ENCODE peak calls at places on chromosomes 16 and 17, in four cellular contexts. E, Z, N and F are unnamed samples.

GRCh38 chr17:27296427-27296979 is 2.6 kb downstream of the WSB1 start:
- DNase-seq in E (no peak), Z (no peak), N (peak), F (no peak)

GRCh38 chr17:70017112-70017511 is 57.9 kb upstream of the KCNJ16 start:
- DNase-seq in E (no peak), Z (no peak), N (no peak), F (no peak)

GRCh38 chr16:14181371-14182050 is 110.4 kb downstream of the MRTFB start:
- DNase-seq in E (no peak), Z (no peak), N (peak), F (no peak)

GRCh38 chr17:72566671-72567484 is 446.1 kb downstream of the SOX9 start:
- DNase-seq in E (no peak), Z (no peak), N (no peak), F (no peak)

GRCh38 chr17:44069974-44070454 is 521 bp upstream of the G6PC3 start:
- DNase-seq in E (no peak), Z (no peak), N (peak), F (no peak)

GRCh38 chr17:57091186-57091618 is 6.2 kb downstream of the AKAP1 start:
- DNase-seq in E (no peak), Z (no peak), N (no peak), F (no peak)

GRCh38 chr17:59837362-59838195 is 55.2 kb downstream of the TUBD1 start:
- DNase-seq in E (peak), Z (peak), N (peak), F (peak)

GRCh38 chr16:86634290-86634689 is 55.9 kb downstream of the FOXL1 start:
- DNase-seq in E (no peak), Z (no peak), N (peak), F (no peak)

GRCh38 chr17:74712756-74713155 is at the start of gene CD300LF:
- DNase-seq in E (peak), Z (no peak), N (no peak), F (peak)

GRCh38 chr17:39966771-39967170 is 4.0 kb downstream of the GSDMA start:
- DNase-seq in E (no peak), Z (no peak), N (no peak), F (no peak)

GRCh38 chr17:57567278-57567677 is 177.8 kb downstream of the CCDC182 start:
- DNase-seq in E (no peak), Z (no peak), N (no peak), F (no peak)

GRCh38 chr17:41895617-41896016 is 23.1 kb downstream of the ACLY start:
- DNase-seq in E (no peak), Z (no peak), N (no peak), F (no peak)

GRCh38 chr16:63461248-63461841 is 1425.1 kb upstream of the CDH8 start:
- DNase-seq in E (no peak), Z (no peak), N (peak), F (no peak)

GRCh38 chr17:69609495-69610315 is 195.2 kb downstream of the MAP2K6 start:
- DNase-seq in E (no peak), Z (no peak), N (peak), F (no peak)